ENCODE peak calls at places on chromosome 1, in five cellular contexts. U is RWPE1, P is fibroblast of lung, K is breast epithelium, S is left ventricle myocardium inferior. F is an unnamed sample.

GRCh38 chr1:184022651-184023050 is 14.9 kb downstream of the COLGALT2 start:
- DNase-seq in K (no peak), P (no peak), U (no peak), S (peak; percentile 43), F (no peak)

GRCh38 chr1:185973645-185974044 is 239.5 kb downstream of the HMCN1 start:
- DNase-seq in S (no peak), P (peak; percentile 98), K (no peak), U (no peak), F (no peak)

GRCh38 chr1:228359613-228360532 is 46.8 kb downstream of the TRIM11 start:
- DNase-seq in U (no peak), K (no peak), P (no peak), S (peak; percentile 21), F (no peak)

GRCh38 chr1:42743302-42744029 is 3.4 kb upstream of the CLDN19 start:
- DNase-seq in P (no peak), U (peak; percentile 89), K (peak; percentile 72), S (no peak), F (no peak)

GRCh38 chr1:214912127-214912526 is 170.4 kb upstream of the KCNK2 start:
- DNase-seq in P (peak; percentile 5), S (no peak), K (no peak), U (no peak), F (no peak)

GRCh38 chr1:20630730-20631129 is 2.5 kb upstream of the PINK1 start:
- DNase-seq in U (no peak), P (no peak), K (no peak), S (no peak), F (no peak)

GRCh38 chr1:27342391-27342777 is 562 bp downstream of the SYTL1 start:
- DNase-seq in K (no peak), U (no peak), S (no peak), P (no peak), F (no peak)

GRCh38 chr1:89605692-89606091 is 27.2 kb upstream of the LRRC8C start:
- DNase-seq in P (peak; percentile 72), U (peak; percentile 53), S (no peak), K (no peak), F (no peak)

GRCh38 chr1:106292130-106292529 is 764.3 kb upstream of the PRMT6 start:
- DNase-seq in P (no peak), S (no peak), U (no peak), K (no peak), F (no peak)

GRCh38 chr1:203072911-203073310 is 12.9 kb downstream of the MYOG start:
- DNase-seq in K (no peak), S (no peak), U (no peak), P (peak; percentile 12), F (no peak)

GRCh38 chr1:68600049-68600661 is 103.3 kb upstream of the DEPDC1 start:
- DNase-seq in U (peak; percentile 12), P (peak; percentile 1), S (no peak), K (no peak), F (no peak)

GRCh38 chr1:39625462-39626273 is 13.8 kb downstream of the HEYL start:
- DNase-seq in U (no peak), S (peak; percentile 90), K (no peak), P (peak; percentile 16), F (peak; percentile 35)

GRCh38 chr1:156420209-156421061 is 51.4 kb downstream of the RHBG start:
- DNase-seq in S (no peak), K (no peak), U (no peak), P (no peak), F (no peak)

GRCh38 chr1:30372792-30373433 is 350.5 kb downstream of the MATN1 start:
- DNase-seq in S (no peak), K (no peak), U (no peak), P (no peak), F (no peak)

DNA sequence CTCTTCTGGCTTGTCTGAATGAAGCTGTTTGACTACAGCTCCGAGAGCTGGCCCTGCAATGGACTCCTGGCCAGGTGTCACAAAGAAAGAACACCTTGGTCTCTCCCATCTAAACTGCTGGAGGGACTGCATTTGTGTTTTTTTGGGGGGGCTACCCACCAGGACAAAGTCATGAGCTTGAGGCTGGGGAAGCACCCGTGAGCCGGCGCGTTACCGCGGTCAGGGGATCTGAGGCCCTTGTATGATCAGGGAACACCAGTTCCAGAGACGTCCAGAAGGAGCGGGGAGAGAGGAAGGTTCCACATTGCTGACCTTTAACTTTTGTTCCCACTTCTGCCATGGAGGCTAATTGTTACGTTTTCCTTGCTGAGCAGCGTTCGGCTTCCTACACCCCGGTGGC is 84.5 kb upstream of the C1orf174 start:
- DNase-seq in U (no peak), K (no peak), P (no peak), S (no peak), F (no peak)
- H3K27ac ChIP-seq in U (no peak overlapping the region), K (no peak overlapping the region), P (no peak overlapping the region), S (no peak overlapping the region), F (no peak overlapping the region)

DNA sequence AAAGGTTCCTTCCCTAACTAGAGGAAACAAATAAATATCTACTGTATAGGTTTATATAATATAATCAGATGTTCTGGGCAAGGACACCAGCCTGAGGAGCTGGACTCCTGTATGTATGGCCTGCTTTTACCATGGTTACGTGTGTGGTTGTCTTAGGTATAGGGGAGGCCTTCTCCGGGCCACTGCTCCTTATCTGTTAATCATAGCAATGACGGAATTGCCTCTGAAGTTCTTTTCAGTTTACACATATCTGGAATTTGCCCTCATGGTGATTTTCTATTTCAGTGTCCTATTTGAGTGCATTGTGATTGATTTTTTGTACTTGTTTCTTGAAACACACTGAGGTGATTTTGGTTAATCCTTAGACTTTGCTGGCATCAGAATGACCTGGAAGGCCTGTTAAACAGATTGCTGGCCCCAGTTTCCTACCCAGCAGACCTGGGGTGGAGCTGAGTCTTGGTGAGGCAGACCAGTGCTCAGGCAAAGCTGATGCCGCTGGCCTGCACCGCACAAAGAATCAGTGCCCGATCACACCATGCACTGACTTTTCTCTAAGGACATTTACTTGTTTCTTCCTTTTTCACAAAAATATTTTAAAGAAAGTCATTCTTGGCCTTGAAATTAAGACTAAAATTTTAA is 18.5 kb downstream of the ABCB10 start:
- DNase-seq in K (no peak), S (no peak), P (no peak), U (no peak), F (no peak)
- H3K27ac ChIP-seq in K (no peak overlapping the region), S (no peak overlapping the region), P (no peak overlapping the region), U (no peak overlapping the region), F (no peak overlapping the region)

GRCh38 chr1:178024504-178024903 is 54.6 kb upstream of the SEC16B start:
- DNase-seq in U (no peak), S (no peak), P (no peak), K (no peak), F (no peak)
- H3K27ac ChIP-seq in U (no peak overlapping the region), S (no peak overlapping the region), P (no peak overlapping the region), K (no peak overlapping the region), F (no peak overlapping the region)

DNA sequence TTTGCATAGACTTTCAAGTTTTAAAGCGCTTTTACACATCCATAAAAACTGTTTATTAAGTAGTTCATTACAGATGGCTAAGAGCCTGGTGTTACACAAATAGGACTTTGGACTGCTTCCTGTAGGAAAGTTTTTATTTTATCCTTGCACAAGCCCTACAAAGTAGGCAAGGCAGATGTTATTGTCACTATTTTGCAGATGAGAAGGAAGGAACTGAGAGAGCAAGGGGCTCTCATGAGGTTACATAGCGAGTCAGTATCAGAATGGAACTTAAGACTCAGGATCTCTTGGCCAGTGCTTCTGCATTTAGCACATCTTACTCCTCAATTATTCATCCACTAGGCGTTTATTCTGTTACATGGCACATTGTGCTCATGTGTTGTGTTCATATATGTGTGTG is 2.6 kb upstream of the MAPKAPK2 start:
- DNase-seq in K (no peak), U (no peak), P (no peak), S (no peak), F (no peak)
- H3K27ac ChIP-seq in K (no peak overlapping the region), U (no peak overlapping the region), P (no peak overlapping the region), S (no peak overlapping the region), F (no peak overlapping the region)

GRCh38 chr1:47621977-47622376 is 184.1 kb downstream of the FOXD2 start:
- DNase-seq in K (peak; percentile 7), S (no peak), U (no peak), P (no peak), F (no peak)

GRCh38 chr1:47624531-47624930 is 186.7 kb downstream of the FOXD2 start:
- DNase-seq in U (peak; percentile 42), S (no peak), P (no peak), K (peak; percentile 10), F (no peak)

GRCh38 chr1:47621483-47621882 is 183.6 kb downstream of the FOXD2 start:
- DNase-seq in P (no peak), K (peak; percentile 10), U (no peak), S (no peak), F (no peak)

GRCh38 chr1:47627016-47627415 is 189.2 kb downstream of the FOXD2 start:
- DNase-seq in K (peak; percentile 10), P (no peak), U (no peak), S (no peak), F (no peak)

DNA sequence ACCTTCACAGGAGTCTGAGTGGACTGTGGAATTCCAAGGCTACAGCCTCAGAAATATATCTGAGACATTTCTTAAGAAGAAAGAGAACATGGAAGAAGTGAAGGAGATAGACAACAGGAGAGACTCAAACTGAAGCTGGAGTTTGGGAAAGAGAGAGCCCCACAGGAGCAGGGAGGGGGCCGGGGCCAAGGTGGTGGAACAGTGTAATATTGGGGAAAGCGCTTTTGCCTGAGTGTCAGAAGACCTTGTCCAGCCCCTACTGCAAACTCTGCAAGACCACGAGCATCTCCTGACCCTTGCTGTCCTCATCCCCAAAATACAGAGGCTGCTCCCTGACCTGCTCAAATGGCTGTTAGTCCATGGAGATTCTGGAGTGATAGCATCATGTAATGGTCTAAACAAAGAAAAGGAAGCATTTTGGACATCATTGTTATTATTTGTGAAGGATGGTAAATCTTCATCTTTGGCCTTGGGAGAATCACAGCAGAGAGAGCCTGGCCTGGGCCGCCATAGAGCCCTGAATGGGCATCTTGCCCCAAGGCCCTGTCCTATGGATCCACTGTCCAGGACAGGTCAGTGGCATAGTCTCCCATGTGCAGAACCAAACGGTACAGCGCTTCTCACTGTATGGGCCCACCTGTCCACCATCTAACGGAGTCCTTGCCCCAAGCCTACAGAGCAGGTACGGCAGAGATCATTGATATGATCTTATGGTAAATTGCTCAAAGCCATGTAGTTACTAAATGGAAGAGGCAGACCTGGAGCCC is 185.5 kb downstream of the FOXD2 start:
- DNase-seq in K (peak; percentile 13), U (no peak), S (no peak), P (no peak), F (no peak)
- H3K27ac ChIP-seq in K (no peak overlapping the region), U (no peak overlapping the region), S (no peak overlapping the region), P (no peak overlapping the region), F (no peak overlapping the region)

GRCh38 chr1:59163268-59164092 is 133.4 kb upstream of the FGGY start:
- DNase-seq in U (no peak), P (peak; percentile 95), S (no peak), K (no peak), F (no peak)
- H3K27ac ChIP-seq in U (no peak overlapping the region), P (no peak overlapping the region), S (peak overlapping the region; percentile 38), K (no peak overlapping the region), F (no peak overlapping the region)

F was measured in caudate nucleus.